ENCODE peak calls at places on chromosomes 2 and 18, in six cellular contexts. J is lung, T is dorsolateral prefrontal cortex, Q is pancreas, E is Panc1, A is fibroblast of lung. P is an unnamed sample.

GRCh38 chr2:24409700-24410556 is 49.6 kb upstream of the ITSN2 start:
- DNase-seq in Q (no peak), E (peak), T (no peak), A (peak), J (peak), P (no peak)

GRCh38 chr2:181902625-181903024 is 11.1 kb downstream of the ITPRID2 start:
- DNase-seq in T (no peak), J (no peak), Q (no peak), A (no peak), E (no peak), P (no peak)

GRCh38 chr2:80489718-80490117 is 185.2 kb upstream of the LRRTM1 start:
- DNase-seq in E (peak), J (no peak), T (no peak), Q (no peak), A (peak), P (no peak)

GRCh38 chr2:84631047-84631446 is 114.7 kb downstream of the DNAH6 start:
- DNase-seq in Q (no peak), E (peak), J (no peak), A (peak), T (no peak), P (no peak)

GRCh38 chr2:53130441-53130943 is 637.1 kb upstream of the CHAC2 start:
- DNase-seq in J (no peak), Q (no peak), T (no peak), A (peak), E (no peak), P (no peak)

GRCh38 chr2:164599954-164600589 is 21.2 kb downstream of the GRB14 start:
- DNase-seq in A (peak), E (peak), Q (no peak), T (no peak), J (peak), P (no peak)

GRCh38 chr2:96856776-96857673 is 791 bp downstream of the ANKRD39 start:
- DNase-seq in T (no peak), Q (no peak), A (peak), E (no peak), J (no peak), P (no peak)

GRCh38 chr18:50700245-50701165 is 119.3 kb downstream of the MRO start:
- DNase-seq in A (no peak), J (no peak), Q (no peak), T (no peak), E (no peak), P (no peak)

GRCh38 chr2:45724329-45724728 is 72.9 kb downstream of the PRKCE start:
- DNase-seq in A (peak), J (no peak), Q (no peak), T (no peak), E (no peak), P (no peak)

GRCh38 chr18:76524900-76525698 is 30.1 kb upstream of the ZNF516 start:
- DNase-seq in E (no peak), Q (no peak), T (no peak), A (peak), J (no peak), P (no peak)

GRCh38 chr2:218071218-218071937 is 2.3 kb downstream of the RUFY4 start:
- DNase-seq in J (no peak), E (no peak), A (no peak), T (no peak), Q (no peak), P (no peak)

GRCh38 chr2:194346189-194346588 is 1310.8 kb upstream of the SLC39A10 start:
- DNase-seq in Q (no peak), T (no peak), E (no peak), J (no peak), A (no peak), P (no peak)

GRCh38 chr18:3175195-3175758 is 44.5 kb downstream of the MYOM1 start:
- DNase-seq in Q (no peak), T (no peak), J (no peak), A (peak), E (no peak), P (no peak)

GRCh38 chr2:32946314-32947075 is at the start of gene LTBP1:
- DNase-seq in J (peak), A (peak), Q (peak), E (peak), T (peak), P (peak)

GRCh38 chr2:230906471-230907230 is 18.4 kb downstream of the GPR55 start:
- DNase-seq in T (peak), E (no peak), J (no peak), Q (peak), A (no peak), P (no peak)

GRCh38 chr2:117500721-117501120 is 313.8 kb upstream of the DDX18 start:
- DNase-seq in T (no peak), E (no peak), J (no peak), A (no peak), Q (no peak), P (no peak)

GRCh38 chr18:49006641-49007136 is 55.9 kb upstream of the SMAD7 start:
- DNase-seq in Q (no peak), E (no peak), A (no peak), J (no peak), T (no peak), P (no peak)

GRCh38 chr18:3305933-3306332 is 44.0 kb downstream of the MYL12B start:
- DNase-seq in T (no peak), J (no peak), Q (no peak), A (peak), E (no peak), P (no peak)

GRCh38 chr2:143254108-143254507 is 124.9 kb downstream of the ARHGAP15 start:
- DNase-seq in T (no peak), J (no peak), A (no peak), Q (no peak), E (no peak), P (no peak)

GRCh38 chr18:8212893-8213805 is 396.1 kb upstream of the RAB12 start:
- DNase-seq in Q (no peak), T (no peak), J (no peak), E (no peak), A (peak), P (no peak)

GRCh38 chr2:169676357-169676756 is 17.8 kb downstream of the CFAP210 start:
- DNase-seq in J (no peak), Q (no peak), E (no peak), T (no peak), A (no peak), P (no peak)

GRCh38 chr18:77749189-77749588 is 499.5 kb downstream of the GALR1 start:
- DNase-seq in A (no peak), T (no peak), Q (no peak), J (no peak), E (no peak), P (no peak)

GRCh38 chr2:9610781-9611548 is 19.8 kb downstream of the YWHAQ start:
- DNase-seq in A (no peak), Q (no peak), E (no peak), J (no peak), T (no peak), P (no peak)

GRCh38 chr2:75431276-75431675 is 129.5 kb downstream of the EVA1A start:
- DNase-seq in Q (no peak), J (no peak), E (no peak), A (no peak), T (no peak), P (no peak)

GRCh38 chr2:46657042-46657504 is 177.7 kb downstream of the TMEM247 start:
- DNase-seq in A (peak), T (no peak), J (peak), E (no peak), Q (no peak), P (no peak)

GRCh38 chr2:195758846-195759245 is 101.8 kb downstream of the SLC39A10 start:
- DNase-seq in Q (no peak), A (no peak), T (no peak), J (no peak), E (no peak), P (no peak)

GRCh38 chr2:11784747-11785610 is 38.5 kb downstream of the LPIN1 start:
- DNase-seq in J (no peak), A (peak), E (no peak), T (peak), Q (peak), P (peak)

GRCh38 chr18:9139400-9140039 is 2.9 kb downstream of the ANKRD12 start:
- DNase-seq in Q (no peak), A (no peak), T (no peak), E (no peak), J (no peak), P (no peak)

DNA sequence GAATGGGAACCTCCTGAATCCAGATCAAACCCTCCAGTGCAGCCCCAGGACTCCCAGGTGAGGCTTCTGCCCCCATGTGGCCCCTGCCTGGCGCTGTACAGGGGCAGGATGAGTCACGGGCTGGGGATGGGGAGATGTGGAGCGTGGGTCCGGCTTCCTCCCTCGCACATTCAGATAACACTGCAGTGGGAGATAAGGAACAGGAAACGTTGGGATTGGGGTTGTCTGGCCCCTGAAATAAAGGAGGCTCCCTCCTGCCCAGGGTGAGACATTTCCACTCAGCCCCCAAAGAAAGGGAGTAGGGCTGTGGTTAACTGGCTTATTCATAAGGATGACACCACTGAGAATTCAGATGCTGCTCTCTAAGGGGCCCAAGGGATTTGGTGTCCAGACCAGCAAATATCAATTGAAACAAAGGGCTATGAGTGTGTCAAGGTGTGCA is 30.7 kb downstream of the IGFBP5 start:
- DNase-seq in T (no peak), E (no peak), J (no peak), A (no peak), Q (no peak), P (no peak)
- TF ChIP-seq CTCF in T (no peak), E (no peak), J (no peak), A (no peak), Q (no peak), P (no peak)

DNA sequence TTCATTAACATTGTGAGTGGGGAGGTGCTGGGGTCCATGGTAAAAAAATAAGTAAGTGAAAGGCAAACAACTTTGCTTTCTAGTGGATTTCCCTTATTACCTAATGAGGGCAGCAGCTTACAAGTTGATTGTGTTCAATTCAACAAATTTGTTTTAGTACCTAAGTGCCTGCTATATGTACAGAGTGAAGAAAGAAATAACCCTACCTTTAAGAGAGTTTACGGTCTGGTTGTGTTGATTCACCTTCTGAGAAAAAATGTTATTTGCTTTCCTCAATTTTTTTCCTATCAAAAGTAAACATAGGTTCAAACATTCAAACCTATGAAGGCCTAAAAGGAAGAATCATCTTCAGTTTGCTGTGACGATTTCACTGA is 1.6 kb upstream of the SPTBN1 start:
- DNase-seq in T (no peak), J (no peak), E (no peak), A (no peak), Q (no peak), P (no peak)
- TF ChIP-seq CTCF in T (no peak), J (no peak), E (no peak), A (no peak), Q (no peak), P (no peak)

DNA sequence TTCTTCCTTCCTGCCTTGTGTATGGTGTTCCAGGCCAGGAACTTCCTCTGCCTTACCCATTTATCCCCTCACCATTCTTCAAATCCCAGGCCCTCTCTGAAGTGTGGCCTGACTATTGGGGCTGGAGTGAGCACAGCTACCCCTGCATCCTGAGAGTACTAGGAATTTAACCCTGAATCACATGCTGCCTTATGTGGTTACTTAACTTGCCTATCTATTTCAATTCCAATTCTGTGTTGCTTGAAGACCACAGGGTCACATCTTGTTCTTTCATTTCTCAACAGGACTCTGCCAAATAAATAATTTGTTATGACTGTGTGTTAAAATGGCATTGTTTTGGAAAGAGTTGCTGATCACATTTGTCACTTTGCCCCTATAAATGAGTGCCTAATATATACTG is 108.6 kb downstream of the CERS6 start:
- DNase-seq in E (no peak), J (no peak), T (no peak), Q (no peak), A (peak), P (no peak)
- TF ChIP-seq CTCF in E (no peak), J (no peak), T (no peak), Q (no peak), A (no peak), P (no peak)

DNA sequence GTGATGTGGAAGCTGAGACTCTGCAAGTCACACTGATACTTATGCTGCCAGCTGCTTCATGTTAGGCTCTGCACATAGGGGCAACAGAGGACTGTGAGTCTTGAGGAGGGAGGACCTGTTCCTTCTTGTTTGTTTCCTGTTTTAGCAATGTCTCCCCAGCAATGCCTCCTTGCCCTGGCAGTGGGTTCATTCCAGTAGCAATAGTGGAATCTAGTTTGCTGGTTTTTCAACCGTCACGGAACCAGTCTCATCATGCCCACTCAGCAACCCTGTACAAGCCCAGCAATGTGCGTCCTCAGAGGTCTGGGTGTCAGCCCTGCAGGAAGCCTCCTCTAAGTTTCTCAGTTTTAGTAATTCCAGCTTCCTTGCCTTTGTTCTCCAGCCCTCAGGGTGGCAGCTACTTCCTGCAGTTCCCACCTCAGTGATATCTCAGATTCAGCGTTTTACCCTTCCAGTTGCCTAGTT is 20.5 kb upstream of the ITGB6 start:
- DNase-seq in Q (no peak), T (no peak), J (no peak), A (no peak), E (no peak), P (no peak)
- TF ChIP-seq CTCF in Q (no peak), T (no peak), J (no peak), A (no peak), E (no peak), P (no peak)

GRCh38 chr2:1546023-1546591 is 132.8 kb downstream of the TPO start:
- DNase-seq in A (peak), J (no peak), E (no peak), T (peak), Q (no peak), P (no peak)
- TF ChIP-seq CTCF in A (peak), J (peak), E (peak), T (peak), Q (peak), P (peak)

GRCh38 chr2:36824281-36824680 is 127.8 kb downstream of the VIT start:
- DNase-seq in E (no peak), A (no peak), T (no peak), Q (no peak), J (no peak), P (no peak)

GRCh38 chr2:36818542-36818941 is 122.0 kb downstream of the VIT start:
- DNase-seq in Q (no peak), J (no peak), E (no peak), A (no peak), T (no peak), P (no peak)

GRCh38 chr2:36820942-36821605 is 124.6 kb downstream of the VIT start:
- DNase-seq in E (no peak), T (no peak), A (no peak), J (no peak), Q (no peak), P (no peak)

DNA sequence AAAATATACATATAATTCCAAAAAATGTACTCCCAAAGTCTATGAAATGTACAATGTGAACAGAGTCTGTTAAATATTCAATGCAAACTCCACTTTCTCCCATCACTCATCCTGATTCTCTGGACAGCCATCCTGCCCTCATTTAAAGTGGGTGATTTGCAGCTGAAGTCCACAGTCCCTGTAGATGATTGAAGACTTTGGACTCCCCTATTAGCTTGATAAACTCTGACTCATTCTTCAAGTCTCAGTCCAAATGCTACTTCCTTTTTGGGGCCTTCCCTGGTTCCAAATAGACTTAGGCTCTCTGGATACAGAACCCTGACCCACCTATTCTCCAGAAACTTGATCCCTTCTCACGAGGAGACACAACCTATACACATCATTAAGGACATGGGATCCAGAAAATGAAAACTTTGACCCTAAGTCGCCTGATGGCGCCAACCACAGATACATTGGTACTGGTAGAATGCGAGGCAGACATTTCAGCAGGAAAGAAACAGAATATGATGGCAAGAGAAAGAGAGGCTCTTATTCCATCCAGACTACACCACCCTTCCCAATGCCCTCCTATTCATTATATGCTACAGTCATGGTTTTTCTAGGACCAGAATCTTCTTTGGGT is 122.7 kb downstream of the VIT start:
- DNase-seq in J (no peak), A (no peak), E (no peak), Q (no peak), T (no peak), P (no peak)
- TF ChIP-seq CTCF in J (no peak), A (no peak), E (no peak), Q (no peak), T (no peak), P (no peak)

GRCh38 chr18:54622084-54622483 is 31.0 kb downstream of the DYNAP start:
- DNase-seq in E (no peak), Q (no peak), A (no peak), J (no peak), T (no peak), P (no peak)
- TF ChIP-seq CTCF in E (no peak), Q (no peak), A (no peak), J (no peak), T (no peak), P (peak)

DNA sequence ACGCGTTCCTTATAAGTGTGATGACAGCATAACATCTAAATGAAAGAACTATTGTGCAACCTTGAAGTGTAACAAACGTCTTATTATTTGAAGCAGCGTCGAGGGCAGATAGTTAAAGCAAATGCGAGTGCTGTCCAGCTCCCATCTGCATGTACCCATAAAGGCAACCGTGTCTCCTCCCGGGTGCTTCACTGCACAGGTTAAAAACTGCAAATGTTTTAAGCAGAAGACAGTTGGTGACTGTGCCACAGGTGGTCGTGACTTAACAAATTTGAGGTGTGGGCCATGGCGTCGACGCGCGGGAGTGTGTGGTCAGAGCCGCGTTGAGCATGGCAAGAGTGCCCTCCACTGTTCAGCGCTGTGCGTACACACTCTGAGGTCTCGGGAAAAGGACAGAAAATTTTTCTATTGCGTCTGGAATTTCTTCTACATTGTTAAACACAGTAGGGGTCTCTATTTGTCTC is 6.4 kb downstream of the SALL3 start:
- DNase-seq in E (peak), T (no peak), J (no peak), Q (peak), A (no peak), P (no peak)
- TF ChIP-seq CTCF in E (peak), T (peak), J (no peak), Q (no peak), A (peak), P (peak)

DNA sequence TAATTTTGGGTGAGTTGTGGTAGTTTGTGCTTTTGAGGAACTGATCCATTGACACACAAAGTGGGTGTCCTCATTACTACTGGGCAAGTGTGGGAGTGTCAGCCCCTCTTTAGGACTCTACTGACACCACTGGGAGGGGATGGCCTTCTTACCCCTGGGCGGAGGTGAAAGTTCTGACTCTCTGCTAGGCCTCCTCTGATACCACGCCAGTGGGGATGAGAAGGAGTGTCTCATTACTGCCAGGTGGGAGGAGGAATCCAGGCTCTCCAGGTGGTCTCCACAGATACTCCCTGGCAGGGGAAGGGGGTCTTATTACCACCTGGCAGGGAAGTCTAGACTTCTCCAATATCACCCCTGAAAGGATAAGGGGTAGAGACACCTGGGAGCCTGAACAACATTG is 9.1 kb downstream of the LCLAT1 start:
- DNase-seq in J (no peak), T (no peak), Q (no peak), A (no peak), E (no peak), P (no peak)
- TF ChIP-seq CTCF in J (no peak), T (no peak), Q (no peak), A (no peak), E (no peak), P (no peak)